ENCODE peak calls at places on chromosomes 16 and 17, in four cellular contexts. M is NCI-H510A, B is cardiac muscle cell, F is SK-N-SH. W is an unnamed sample.

GRCh38 chr17:2397247-2398171 is 3.4 kb downstream of the MNT start:
- DNase-seq in M (no peak), B (no peak), F (no peak), W (peak; percentile 14)

GRCh38 chr17:65011047-65011446 is 45.5 kb downstream of the GNA13 start:
- DNase-seq in M (no peak), B (no peak), F (no peak), W (no peak)

GRCh38 chr17:35428229-35428628 is 4.1 kb downstream of the SLFN12 start:
- DNase-seq in M (no peak), B (no peak), F (no peak), W (no peak)

GRCh38 chr17:38921756-38922411 is 3.5 kb upstream of the LASP1NB start:
- DNase-seq in M (no peak), B (no peak), F (no peak), W (peak; percentile 49)

GRCh38 chr17:45096141-45096540 is 35.0 kb downstream of the NMT1 start:
- DNase-seq in M (no peak), B (no peak), F (no peak), W (no peak)

GRCh38 chr16:76816475-76816874 is 374.5 kb upstream of the MON1B start:
- DNase-seq in M (no peak), B (no peak), F (no peak), W (no peak)

GRCh38 chr17:15161395-15161794 is 103.7 kb downstream of the PMP22 start:
- DNase-seq in M (no peak), B (no peak), F (no peak), W (no peak)

GRCh38 chr16:2426941-2427361 is 2.3 kb upstream of the CCNF start:
- DNase-seq in M (no peak), B (no peak), F (no peak), W (no peak)

GRCh38 chr17:80166446-80166845 is 3.4 kb upstream of the CARD14 start:
- DNase-seq in M (no peak), B (no peak), F (no peak), W (no peak)

GRCh38 chr16:24991349-24991748 is 23.8 kb downstream of the ARHGAP17 start:
- DNase-seq in M (no peak), B (no peak), F (no peak), W (no peak)

GRCh38 chr17:34201767-34202166 is 53.3 kb upstream of the CCL2 start:
- DNase-seq in M (no peak), B (no peak), F (no peak), W (no peak)

GRCh38 chr16:12186774-12187335 is 210.3 kb downstream of the SNX29 start:
- DNase-seq in M (no peak), B (no peak), F (no peak), W (no peak)

GRCh38 chr16:30085820-30086219 is 5.9 kb downstream of the TBX6 start:
- DNase-seq in M (no peak), B (no peak), F (no peak), W (no peak)

GRCh38 chr16:21283521-21284289 is 5.6 kb upstream of the CRYM start:
- DNase-seq in M (peak; percentile 10), B (peak; percentile 86), F (peak; percentile 92), W (no peak)

GRCh38 chr16:8972843-8973586 is 9.3 kb upstream of the USP7 start:
- DNase-seq in M (no peak), B (no peak), F (no peak), W (no peak)

GRCh38 chr16:69324013-69324531 is 6.3 kb downstream of the PDF start:
- DNase-seq in M (no peak), B (no peak), F (peak; percentile 57), W (no peak)